ENCODE peak calls at places on chromosomes 3 and 15, in six cellular contexts. V is HepG2, R is A549, S is GM12878, B is K562, L is endothelial cell of umbilical vein. Z is an unnamed sample.
A peak's percentile ranks its signal among the peaks of the same experiment; 100 is the strongest.

GRCh38 chr3:38374221-38374620 is 27.6 kb downstream of the XYLB start:
- DNase-seq in L (no peak), R (no peak), B (peak; percentile 18), S (no peak), V (no peak), Z (peak; percentile 88)

GRCh38 chr3:115975353-115975752 is 352.0 kb downstream of the GAP43 start:
- DNase-seq in R (peak; percentile 12), V (peak; percentile 8), S (no peak), L (no peak), B (peak; percentile 37), Z (no peak)

GRCh38 chr3:111302073-111302472 is 230.5 kb downstream of the NECTIN3 start:
- DNase-seq in B (no peak), S (no peak), R (no peak), V (no peak), L (no peak), Z (no peak)

GRCh38 chr15:45276851-45277250 is 24.8 kb downstream of the SLC28A2 start:
- DNase-seq in V (peak; percentile 50), L (peak; percentile 3), B (peak; percentile 31), R (peak; percentile 33), S (peak; percentile 11), Z (peak; percentile 34)

GRCh38 chr3:4606915-4607314 is 113.8 kb downstream of the ITPR1 start:
- DNase-seq in S (no peak), B (no peak), V (no peak), L (no peak), R (no peak), Z (no peak)

GRCh38 chr3:194468086-194468485 is 18.7 kb downstream of the ATP13A3 start:
- DNase-seq in S (no peak), L (no peak), B (no peak), V (no peak), R (no peak), Z (no peak)

GRCh38 chr3:117719316-117719926 is 1009.8 kb downstream of the TUSC7 start:
- DNase-seq in R (peak; percentile 17), B (peak; percentile 1), V (peak; percentile 8), L (peak; percentile 45), S (no peak), Z (peak; percentile 15)

GRCh38 chr15:25862087-25862468 is 1.0 kb downstream of the ATP10A start:
- DNase-seq in B (no peak), L (no peak), R (peak; percentile 35), S (no peak), V (no peak), Z (no peak)

GRCh38 chr3:150022406-150023238 is 51.9 kb upstream of the PFN2 start:
- DNase-seq in R (no peak), B (peak; percentile 3), S (peak; percentile 23), L (no peak), V (no peak), Z (peak; percentile 51)

GRCh38 chr3:169354774-169355501 is 308.6 kb downstream of the MECOM start:
- DNase-seq in L (peak; percentile 70), V (no peak), R (no peak), B (no peak), S (no peak), Z (no peak)

GRCh38 chr3:16048435-16049318 is 125.8 kb upstream of the GALNT15 start:
- DNase-seq in V (peak; percentile 72), L (peak; percentile 75), B (peak; percentile 73), R (peak; percentile 85), S (peak; percentile 24), Z (peak; percentile 65)

GRCh38 chr3:43540625-43541024 is 81.2 kb downstream of the ANO10 start:
- DNase-seq in B (no peak), V (no peak), L (no peak), S (no peak), R (no peak), Z (no peak)

GRCh38 chr3:178059124-178059523 is 477.1 kb upstream of the KCNMB2 start:
- DNase-seq in B (no peak), R (no peak), L (no peak), S (no peak), V (peak; percentile 18), Z (no peak)

GRCh38 chr3:127113571-127113891 is 79.4 kb upstream of the PRR23E start:
- DNase-seq in S (no peak), B (no peak), V (peak; percentile 95), L (no peak), R (no peak), Z (no peak)

GRCh38 chr15:82647835-82648256 is 683 bp upstream of the CPEB1 start:
- DNase-seq in B (peak; percentile 75), R (no peak), S (no peak), V (no peak), L (no peak), Z (no peak)

GRCh38 chr3:123791898-123792297 is 92.2 kb downstream of the MYLK start:
- DNase-seq in L (peak; percentile 51), R (no peak), B (no peak), V (no peak), S (no peak), Z (no peak)

GRCh38 chr15:28907338-28907961 is 21.7 kb downstream of the APBA2 start:
- DNase-seq in B (no peak), R (no peak), V (no peak), L (no peak), S (no peak), Z (no peak)

GRCh38 chr3:50532062-50532705 is 28.8 kb upstream of the CACNA2D2 start:
- DNase-seq in R (no peak), L (no peak), B (no peak), V (no peak), S (no peak), Z (no peak)

GRCh38 chr15:27967541-27967940 is 131.6 kb downstream of the OCA2 start:
- DNase-seq in B (no peak), L (no peak), R (no peak), S (no peak), V (no peak), Z (no peak)

GRCh38 chr3:127012091-127012490 is 29.2 kb downstream of the PLXNA1 start:
- DNase-seq in B (no peak), V (no peak), L (no peak), R (no peak), S (no peak), Z (peak; percentile 54)

GRCh38 chr3:186417791-186418190 is 55.8 kb upstream of the DGKG start:
- DNase-seq in S (no peak), L (no peak), B (no peak), R (peak; percentile 57), V (no peak), Z (peak; percentile 29)
- TF ChIP-seq MYC in S (no peak), L (no peak), B (no peak), R (no peak), V (no peak), Z (no peak)

GRCh38 chr15:91652610-91653207 is 200.8 kb upstream of the SLCO3A1 start:
- DNase-seq in R (no peak), V (no peak), B (no peak), S (no peak), L (no peak), Z (peak; percentile 31)
- TF ChIP-seq MYC in R (no peak), V (no peak), B (no peak), S (no peak), L (no peak), Z (no peak)

GRCh38 chr15:80615783-80616391 is 79.2 kb upstream of the ABHD17C start:
- DNase-seq in S (no peak), V (peak; percentile 87), L (peak; percentile 79), R (peak; percentile 40), B (peak; percentile 5), Z (no peak)
- TF ChIP-seq MYC in S (no peak), V (no peak), L (no peak), R (no peak), B (no peak), Z (no peak)

GRCh38 chr3:135784557-135784956 is 181.0 kb upstream of the PPP2R3A start:
- DNase-seq in V (no peak), R (no peak), S (peak; percentile 5), B (no peak), L (no peak), Z (peak; percentile 64)
- TF ChIP-seq MYC in V (no peak), R (no peak), S (no peak), B (no peak), L (no peak), Z (no peak)

DNA sequence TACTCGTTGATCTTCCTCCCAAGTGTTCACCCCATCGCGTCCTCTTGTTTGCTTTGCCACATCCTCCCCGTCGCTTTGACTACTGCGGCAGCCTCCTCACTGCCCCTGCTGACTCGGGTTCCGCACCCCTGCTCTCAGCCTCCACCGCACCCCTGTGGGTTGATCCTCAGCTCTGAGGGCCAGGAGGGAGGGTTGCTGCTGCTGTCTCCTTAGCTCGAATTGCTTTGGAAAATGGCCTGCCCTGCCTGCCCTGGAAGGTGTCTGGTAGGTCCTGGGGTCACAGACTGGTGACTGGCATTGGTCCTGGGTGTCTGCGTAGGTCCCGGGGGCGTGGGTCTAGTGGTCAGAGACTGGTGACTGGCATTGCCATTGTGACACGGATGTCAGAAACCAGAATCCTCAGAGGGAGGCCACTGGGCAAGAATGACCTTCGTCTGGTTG is 9.4 kb downstream of the MUC4 start:
- DNase-seq in S (no peak), V (no peak), B (no peak), R (no peak), L (no peak), Z (no peak)
- TF ChIP-seq MYC in S (no peak), V (no peak), B (no peak), R (no peak), L (no peak), Z (no peak)

DNA sequence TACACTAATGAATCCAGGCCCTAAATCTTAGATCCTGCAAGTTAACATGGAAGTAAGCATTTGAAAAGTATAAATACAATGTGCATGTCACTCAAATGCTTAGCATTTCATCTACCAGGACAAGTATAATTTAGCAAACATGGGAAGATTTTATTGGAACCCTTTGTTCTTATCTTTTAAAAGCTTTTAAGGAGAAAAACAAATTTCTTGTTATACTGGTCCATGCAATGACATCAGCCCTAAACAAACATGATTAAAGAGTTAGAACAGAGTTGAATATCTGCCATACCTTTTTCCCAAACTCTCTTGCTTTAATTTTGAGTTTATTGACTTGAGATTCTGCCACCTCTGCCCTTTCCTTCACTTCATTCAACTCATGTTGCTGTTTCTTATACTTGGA is 87.0 kb downstream of the HHLA2 start:
- DNase-seq in S (no peak), V (no peak), L (no peak), R (no peak), B (no peak), Z (no peak)
- TF ChIP-seq MYC in S (no peak), V (no peak), L (no peak), R (no peak), B (no peak), Z (no peak)

DNA sequence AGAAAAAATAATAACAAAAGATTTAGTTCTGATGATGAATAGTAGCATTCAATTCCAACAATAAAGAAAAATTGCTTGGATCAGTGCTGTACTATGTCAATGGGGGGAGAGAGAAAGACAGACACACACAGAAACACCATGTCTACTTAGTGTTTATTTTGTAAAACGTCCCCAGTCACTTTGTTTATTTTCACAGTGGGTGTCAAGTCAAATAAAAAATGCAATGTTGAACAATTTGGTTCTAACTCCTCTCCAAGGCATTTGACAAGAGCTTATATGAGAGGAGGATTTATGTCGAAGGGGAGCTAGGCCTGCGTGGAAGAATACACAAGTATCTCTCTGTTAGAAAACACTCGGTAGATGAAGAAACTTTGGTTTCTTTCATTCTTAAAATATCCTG is 201.7 kb upstream of the SLC2A2 start:
- DNase-seq in S (no peak), B (no peak), R (no peak), V (peak; percentile 37), L (no peak), Z (no peak)
- TF ChIP-seq MYC in S (no peak), B (no peak), R (no peak), V (no peak), L (no peak), Z (no peak)